ENCODE peak calls at places on chromosomes 3 and 15, in ten cellular contexts. H is stimulated activated CD8-positive, alpha-beta memory T cell treated with anti-CD3 and anti-CD28 coated beads, Interleukin-7, amount 100 ng/mL, for 24 hours; I is heart right ventricle; F is left cardiac atrium; W is NCI-H774; X is endothelial cell; V is breast epithelium; T is activated T-cell treated with anti-CD3 and anti-CD28 coated beads, Interleukin-2, amount 50 U/mL, for 24 hours; G is left ventricle myocardium superior; B is upper lobe of right lung. K is an unnamed sample.

GRCh38 chr15:25792128-25792527 is 71.0 kb downstream of the ATP10A start:
- DNase-seq in B (peak), T (no peak), F (no peak), I (no peak), W (no peak), G (no peak), V (no peak), X (no peak), H (no peak), K (no peak)

GRCh38 chr3:81699921-81700320 is 61.5 kb downstream of the GBE1 start:
- DNase-seq in W (no peak), G (no peak), X (no peak), T (no peak), F (no peak), I (no peak), H (no peak), V (no peak), B (no peak), K (no peak)

GRCh38 chr3:79467721-79468120 is 300.1 kb downstream of the ROBO1 start:
- DNase-seq in X (no peak), I (no peak), G (no peak), B (no peak), T (no peak), F (no peak), H (no peak), V (no peak), W (no peak), K (no peak)

GRCh38 chr15:66718220-66718988 is 16.4 kb downstream of the SMAD6 start:
- DNase-seq in T (no peak), G (no peak), I (no peak), V (no peak), F (no peak), X (no peak), W (no peak), B (no peak), H (no peak), K (no peak)

GRCh38 chr3:156217674-156218352 is 97.4 kb downstream of the KCNAB1 start:
- DNase-seq in T (no peak), V (no peak), B (no peak), G (no peak), X (no peak), W (no peak), F (no peak), I (no peak), H (no peak), K (no peak)

GRCh38 chr3:61371123-61371522 is 119.9 kb upstream of the FHIT start:
- DNase-seq in X (peak), H (no peak), I (no peak), B (no peak), T (no peak), G (no peak), V (no peak), W (no peak), F (no peak), K (no peak)

GRCh38 chr3:193086688-193087087 is 154.3 kb upstream of the PLAAT1 start:
- DNase-seq in X (no peak), G (no peak), F (no peak), T (no peak), W (no peak), I (no peak), H (no peak), V (no peak), B (no peak), K (no peak)

GRCh38 chr3:58635371-58636285 is 30.9 kb downstream of the FAM3D start:
- DNase-seq in V (no peak), T (no peak), B (no peak), G (no peak), I (no peak), W (no peak), H (no peak), F (no peak), X (no peak), K (no peak)

GRCh38 chr3:58293516-58293915 is 12.5 kb upstream of the RPP14 start:
- DNase-seq in X (no peak), G (no peak), B (no peak), W (no peak), T (no peak), I (no peak), F (no peak), H (no peak), V (no peak), K (no peak)

GRCh38 chr3:8660271-8660731 is 15.7 kb upstream of the SSUH2 start:
- DNase-seq in T (no peak), I (no peak), W (no peak), B (no peak), X (no peak), H (no peak), G (no peak), V (no peak), F (no peak), K (no peak)

GRCh38 chr3:126114406-126115386 is 30.8 kb upstream of the SLC41A3 start:
- DNase-seq in T (peak), B (no peak), F (no peak), W (no peak), X (no peak), I (no peak), H (no peak), G (no peak), V (no peak), K (no peak)

GRCh38 chr3:194890086-194890485 is 204.4 kb downstream of the FAM43A start:
- DNase-seq in T (no peak), V (no peak), B (no peak), X (no peak), H (no peak), I (no peak), W (no peak), F (no peak), G (no peak), K (no peak)

GRCh38 chr3:108089544-108089943 is 1.3 kb downstream of the CD47 start:
- DNase-seq in F (no peak), H (no peak), I (no peak), X (no peak), W (no peak), V (no peak), T (no peak), G (no peak), B (no peak), K (no peak)

GRCh38 chr3:114308830-114309229 is 15.0 kb downstream of the TIGIT start:
- DNase-seq in T (peak), I (no peak), X (no peak), G (no peak), V (no peak), W (no peak), H (no peak), B (no peak), F (no peak), K (no peak)

GRCh38 chr3:132255041-132255745 is 62.0 kb upstream of the ACP3 start:
- DNase-seq in V (no peak), B (no peak), T (no peak), W (no peak), I (no peak), F (no peak), X (no peak), G (no peak), H (no peak), K (no peak)

GRCh38 chr15:44798815-44799214 is 62.5 kb downstream of the TRIM69 start:
- DNase-seq in I (no peak), X (no peak), V (no peak), B (no peak), G (no peak), T (no peak), W (no peak), F (no peak), H (no peak), K (no peak)

GRCh38 chr3:4497005-4497692 is 4.0 kb downstream of the ITPR1 start:
- DNase-seq in X (no peak), T (no peak), G (no peak), W (no peak), F (no peak), B (no peak), I (no peak), V (no peak), H (no peak), K (no peak)

GRCh38 chr3:16048435-16049318 is 125.8 kb upstream of the GALNT15 start:
- DNase-seq in X (peak), T (no peak), G (no peak), I (no peak), H (no peak), B (no peak), V (no peak), F (peak), W (peak), K (peak)

GRCh38 chr3:126551066-126551838 is 7.5 kb downstream of the C3orf22 start:
- DNase-seq in F (peak), G (no peak), B (peak), X (peak), T (peak), V (peak), W (no peak), H (no peak), I (no peak), K (no peak)

GRCh38 chr15:93189562-93189961 is 100.6 kb upstream of the RGMA start:
- DNase-seq in F (no peak), H (no peak), W (no peak), T (no peak), V (no peak), G (no peak), X (no peak), B (no peak), I (no peak), K (no peak)

GRCh38 chr3:177483182-177483967 is 286.1 kb upstream of the TBL1XR1 start:
- DNase-seq in B (no peak), T (no peak), I (no peak), V (no peak), G (no peak), H (no peak), X (peak), W (peak), F (no peak), K (no peak)

GRCh38 chr15:95394186-95395067 is 936.1 kb upstream of the NR2F2 start:
- DNase-seq in T (no peak), G (no peak), I (no peak), H (no peak), B (no peak), W (no peak), F (no peak), X (no peak), V (no peak), K (no peak)

GRCh38 chr3:37989821-37990480 is 635 bp upstream of the VILL start:
- DNase-seq in H (no peak), X (no peak), I (no peak), W (no peak), G (no peak), F (no peak), V (no peak), T (no peak), B (peak), K (no peak)

GRCh38 chr3:114800272-114800671 is 346.8 kb downstream of the ZBTB20 start:
- DNase-seq in B (no peak), T (no peak), G (no peak), I (no peak), W (no peak), F (no peak), X (no peak), V (no peak), H (no peak), K (no peak)

GRCh38 chr15:97023131-97023844 is 692.8 kb downstream of the NR2F2 start:
- DNase-seq in F (no peak), T (no peak), X (no peak), V (no peak), I (no peak), G (no peak), H (no peak), B (no peak), W (no peak), K (no peak)

GRCh38 chr3:23829242-23829934 is 23.6 kb downstream of the UBE2E1 start:
- DNase-seq in T (no peak), V (no peak), F (no peak), B (no peak), X (no peak), W (no peak), I (no peak), G (no peak), H (no peak), K (no peak)

GRCh38 chr3:124034016-124034808 is 42.3 kb upstream of the ROPN1 start:
- DNase-seq in H (no peak), B (peak), I (peak), T (peak), V (no peak), G (peak), W (no peak), F (peak), X (peak), K (no peak)

GRCh38 chr3:123026551-123027291 is 842 bp downstream of the SEMA5B start:
- DNase-seq in X (peak), G (peak), T (peak), W (no peak), F (peak), H (no peak), V (no peak), B (peak), I (peak), K (no peak)

GRCh38 chr3:158106773-158107461 is 697 bp upstream of the SHOX2 start:
- DNase-seq in T (peak), H (no peak), G (no peak), V (no peak), X (peak), W (peak), F (peak), B (no peak), I (no peak), K (no peak)

GRCh38 chr3:59451041-59451763 is 401.4 kb upstream of the CFAP20DC start:
- DNase-seq in X (no peak), V (no peak), I (no peak), T (peak), F (no peak), G (no peak), B (no peak), W (no peak), H (no peak), K (peak)

GRCh38 chr15:50247819-50248650 is 17.5 kb downstream of the HDC start:
- DNase-seq in H (no peak), W (no peak), F (no peak), X (no peak), I (no peak), B (peak), G (no peak), T (no peak), V (no peak), K (peak)

GRCh38 chr3:127729556-127730056 is 56.9 kb downstream of the ABTB1 start:
- DNase-seq in B (no peak), H (no peak), V (no peak), I (no peak), W (no peak), X (no peak), T (no peak), G (no peak), F (no peak), K (no peak)

K was measured in immature natural killer cell.